ENCODE peak calls at places on chromosomes 5 and 9, in ten cellular contexts. One of them, this sample, is unnamed.

GRCh38 chr9:136372561-136373299 is 739 bp downstream of the CARD9 start:
- DNase-seq in ELF-1: peak; percentile 76
- DNase-seq in activated CD4-positive, CD25-positive, alpha-beta regulatory T cell treated with anti-CD3 and anti-CD28 coated beads, Interleukin-2, amount 50 U/mL, for 16 hours: no peak
- DNase-seq in H54: peak; percentile 68
- DNase-seq in mucosa of descending colon: peak; percentile 80
- DNase-seq in omental fat pad: no peak
- DNase-seq in activated naive CD4-positive, alpha-beta T cell treated with anti-CD3 and anti-CD28 coated beads for 36 hours: no peak
- DNase-seq in NCI-H82: peak; percentile 55
- DNase-seq in activated CD4-positive, alpha-beta T cell treated with anti-CD3 and anti-CD28 coated beads, Interleukin-2, amount 50 U/mL, for 1 hour: no peak
- DNase-seq in CD4-positive, alpha-beta memory T cell: no peak
- DNase-seq in this sample: peak; percentile 60

GRCh38 chr5:144453753-144454152 is 283.1 kb downstream of the KCTD16 start:
- DNase-seq in ELF-1: no peak
- DNase-seq in CD4-positive, alpha-beta memory T cell: no peak
- DNase-seq in activated naive CD4-positive, alpha-beta T cell treated with anti-CD3 and anti-CD28 coated beads for 36 hours: no peak
- DNase-seq in omental fat pad: no peak
- DNase-seq in activated CD4-positive, alpha-beta T cell treated with anti-CD3 and anti-CD28 coated beads, Interleukin-2, amount 50 U/mL, for 1 hour: no peak
- DNase-seq in NCI-H82: peak; percentile 79
- DNase-seq in mucosa of descending colon: no peak
- DNase-seq in H54: no peak
- DNase-seq in activated CD4-positive, CD25-positive, alpha-beta regulatory T cell treated with anti-CD3 and anti-CD28 coated beads, Interleukin-2, amount 50 U/mL, for 16 hours: no peak
- DNase-seq in this sample: no peak

GRCh38 chr9:2780326-2780725 is 63.0 kb downstream of the KCNV2 start:
- DNase-seq in CD4-positive, alpha-beta memory T cell: no peak
- DNase-seq in NCI-H82: no peak
- DNase-seq in activated CD4-positive, CD25-positive, alpha-beta regulatory T cell treated with anti-CD3 and anti-CD28 coated beads, Interleukin-2, amount 50 U/mL, for 16 hours: no peak
- DNase-seq in H54: no peak
- DNase-seq in omental fat pad: no peak
- DNase-seq in ELF-1: no peak
- DNase-seq in mucosa of descending colon: no peak
- DNase-seq in activated naive CD4-positive, alpha-beta T cell treated with anti-CD3 and anti-CD28 coated beads for 36 hours: no peak
- DNase-seq in activated CD4-positive, alpha-beta T cell treated with anti-CD3 and anti-CD28 coated beads, Interleukin-2, amount 50 U/mL, for 1 hour: no peak
- DNase-seq in this sample: no peak

GRCh38 chr5:155250601-155251000 is 237.0 kb downstream of the KIF4B start:
- DNase-seq in NCI-H82: peak; percentile 92
- DNase-seq in CD4-positive, alpha-beta memory T cell: no peak
- DNase-seq in activated CD4-positive, CD25-positive, alpha-beta regulatory T cell treated with anti-CD3 and anti-CD28 coated beads, Interleukin-2, amount 50 U/mL, for 16 hours: no peak
- DNase-seq in activated naive CD4-positive, alpha-beta T cell treated with anti-CD3 and anti-CD28 coated beads for 36 hours: no peak
- DNase-seq in ELF-1: no peak
- DNase-seq in H54: no peak
- DNase-seq in mucosa of descending colon: no peak
- DNase-seq in omental fat pad: no peak
- DNase-seq in activated CD4-positive, alpha-beta T cell treated with anti-CD3 and anti-CD28 coated beads, Interleukin-2, amount 50 U/mL, for 1 hour: no peak
- DNase-seq in this sample: no peak

GRCh38 chr5:167582263-167582662 is 709.2 kb upstream of the WWC1 start:
- DNase-seq in activated naive CD4-positive, alpha-beta T cell treated with anti-CD3 and anti-CD28 coated beads for 36 hours: no peak
- DNase-seq in omental fat pad: no peak
- DNase-seq in mucosa of descending colon: no peak
- DNase-seq in ELF-1: no peak
- DNase-seq in CD4-positive, alpha-beta memory T cell: no peak
- DNase-seq in activated CD4-positive, alpha-beta T cell treated with anti-CD3 and anti-CD28 coated beads, Interleukin-2, amount 50 U/mL, for 1 hour: no peak
- DNase-seq in activated CD4-positive, CD25-positive, alpha-beta regulatory T cell treated with anti-CD3 and anti-CD28 coated beads, Interleukin-2, amount 50 U/mL, for 16 hours: no peak
- DNase-seq in NCI-H82: peak; percentile 35
- DNase-seq in H54: no peak
- DNase-seq in this sample: no peak

GRCh38 chr9:116416421-116416820 is 262.8 kb downstream of the PAPPA start:
- DNase-seq in NCI-H82: no peak
- DNase-seq in activated naive CD4-positive, alpha-beta T cell treated with anti-CD3 and anti-CD28 coated beads for 36 hours: no peak
- DNase-seq in omental fat pad: no peak
- DNase-seq in H54: no peak
- DNase-seq in mucosa of descending colon: no peak
- DNase-seq in CD4-positive, alpha-beta memory T cell: no peak
- DNase-seq in activated CD4-positive, alpha-beta T cell treated with anti-CD3 and anti-CD28 coated beads, Interleukin-2, amount 50 U/mL, for 1 hour: no peak
- DNase-seq in ELF-1: no peak
- DNase-seq in activated CD4-positive, CD25-positive, alpha-beta regulatory T cell treated with anti-CD3 and anti-CD28 coated beads, Interleukin-2, amount 50 U/mL, for 16 hours: no peak
- DNase-seq in this sample: no peak

GRCh38 chr5:107523019-107523680 is 147.6 kb downstream of the EFNA5 start:
- DNase-seq in omental fat pad: no peak
- DNase-seq in activated CD4-positive, alpha-beta T cell treated with anti-CD3 and anti-CD28 coated beads, Interleukin-2, amount 50 U/mL, for 1 hour: no peak
- DNase-seq in activated naive CD4-positive, alpha-beta T cell treated with anti-CD3 and anti-CD28 coated beads for 36 hours: no peak
- DNase-seq in NCI-H82: no peak
- DNase-seq in H54: no peak
- DNase-seq in CD4-positive, alpha-beta memory T cell: no peak
- DNase-seq in mucosa of descending colon: no peak
- DNase-seq in activated CD4-positive, CD25-positive, alpha-beta regulatory T cell treated with anti-CD3 and anti-CD28 coated beads, Interleukin-2, amount 50 U/mL, for 16 hours: no peak
- DNase-seq in ELF-1: no peak
- DNase-seq in this sample: no peak

GRCh38 chr9:89870207-89870606 is 265.4 kb downstream of the GADD45G start:
- DNase-seq in omental fat pad: no peak
- DNase-seq in activated CD4-positive, CD25-positive, alpha-beta regulatory T cell treated with anti-CD3 and anti-CD28 coated beads, Interleukin-2, amount 50 U/mL, for 16 hours: no peak
- DNase-seq in ELF-1: no peak
- DNase-seq in NCI-H82: no peak
- DNase-seq in activated naive CD4-positive, alpha-beta T cell treated with anti-CD3 and anti-CD28 coated beads for 36 hours: no peak
- DNase-seq in mucosa of descending colon: no peak
- DNase-seq in activated CD4-positive, alpha-beta T cell treated with anti-CD3 and anti-CD28 coated beads, Interleukin-2, amount 50 U/mL, for 1 hour: no peak
- DNase-seq in H54: no peak
- DNase-seq in CD4-positive, alpha-beta memory T cell: no peak
- DNase-seq in this sample: no peak

GRCh38 chr5:151708126-151708525 is 21.4 kb upstream of the SPARC start:
- DNase-seq in H54: no peak
- DNase-seq in CD4-positive, alpha-beta memory T cell: no peak
- DNase-seq in omental fat pad: no peak
- DNase-seq in activated CD4-positive, alpha-beta T cell treated with anti-CD3 and anti-CD28 coated beads, Interleukin-2, amount 50 U/mL, for 1 hour: no peak
- DNase-seq in mucosa of descending colon: no peak
- DNase-seq in activated CD4-positive, CD25-positive, alpha-beta regulatory T cell treated with anti-CD3 and anti-CD28 coated beads, Interleukin-2, amount 50 U/mL, for 16 hours: no peak
- DNase-seq in NCI-H82: no peak
- DNase-seq in ELF-1: no peak
- DNase-seq in activated naive CD4-positive, alpha-beta T cell treated with anti-CD3 and anti-CD28 coated beads for 36 hours: no peak
- DNase-seq in this sample: no peak

GRCh38 chr5:172498431-172499129 is 44.3 kb upstream of the SH3PXD2B start:
- DNase-seq in activated CD4-positive, CD25-positive, alpha-beta regulatory T cell treated with anti-CD3 and anti-CD28 coated beads, Interleukin-2, amount 50 U/mL, for 16 hours: no peak
- DNase-seq in mucosa of descending colon: no peak
- DNase-seq in CD4-positive, alpha-beta memory T cell: no peak
- DNase-seq in NCI-H82: no peak
- DNase-seq in omental fat pad: no peak
- DNase-seq in ELF-1: peak; percentile 0
- DNase-seq in activated CD4-positive, alpha-beta T cell treated with anti-CD3 and anti-CD28 coated beads, Interleukin-2, amount 50 U/mL, for 1 hour: no peak
- DNase-seq in activated naive CD4-positive, alpha-beta T cell treated with anti-CD3 and anti-CD28 coated beads for 36 hours: no peak
- DNase-seq in H54: no peak
- DNase-seq in this sample: no peak

GRCh38 chr9:71490810-71491209 is 277.5 kb downstream of the CEMIP2 start:
- DNase-seq in activated naive CD4-positive, alpha-beta T cell treated with anti-CD3 and anti-CD28 coated beads for 36 hours: peak; percentile 5
- DNase-seq in activated CD4-positive, CD25-positive, alpha-beta regulatory T cell treated with anti-CD3 and anti-CD28 coated beads, Interleukin-2, amount 50 U/mL, for 16 hours: no peak
- DNase-seq in activated CD4-positive, alpha-beta T cell treated with anti-CD3 and anti-CD28 coated beads, Interleukin-2, amount 50 U/mL, for 1 hour: no peak
- DNase-seq in omental fat pad: no peak
- DNase-seq in mucosa of descending colon: no peak
- DNase-seq in CD4-positive, alpha-beta memory T cell: no peak
- DNase-seq in H54: no peak
- DNase-seq in NCI-H82: peak; percentile 15
- DNase-seq in ELF-1: no peak
- DNase-seq in this sample: peak; percentile 4

GRCh38 chr9:16221350-16221749 is 649.1 kb downstream of the BNC2 start:
- DNase-seq in ELF-1: no peak
- DNase-seq in CD4-positive, alpha-beta memory T cell: no peak
- DNase-seq in omental fat pad: no peak
- DNase-seq in mucosa of descending colon: no peak
- DNase-seq in activated CD4-positive, CD25-positive, alpha-beta regulatory T cell treated with anti-CD3 and anti-CD28 coated beads, Interleukin-2, amount 50 U/mL, for 16 hours: no peak
- DNase-seq in activated naive CD4-positive, alpha-beta T cell treated with anti-CD3 and anti-CD28 coated beads for 36 hours: no peak
- DNase-seq in activated CD4-positive, alpha-beta T cell treated with anti-CD3 and anti-CD28 coated beads, Interleukin-2, amount 50 U/mL, for 1 hour: no peak
- DNase-seq in NCI-H82: no peak
- DNase-seq in H54: no peak
- DNase-seq in this sample: no peak